ENCODE peak calls at places on chromosomes 12 and 14, in five cellular contexts. A, W, Y, M and S are unnamed samples.

GRCh38 chr12:12035229-12035628 is 35.5 kb upstream of the BCL2L14 start:
- DNase-seq in M (no peak), A (peak; percentile 60), W (no peak), Y (no peak), S (no peak)

GRCh38 chr12:96063046-96063445 is 27.7 kb upstream of the LTA4H start:
- DNase-seq in W (peak; percentile 25), Y (peak; percentile 9), M (no peak), A (no peak), S (no peak)

GRCh38 chr14:61140271-61140670 is 140.9 kb downstream of the TMEM30B start:
- DNase-seq in A (no peak), Y (no peak), M (no peak), W (peak; percentile 37), S (no peak)

GRCh38 chr12:108060910-108061309 is 68.2 kb upstream of the WSCD2 start:
- DNase-seq in A (no peak), Y (no peak), W (no peak), M (no peak), S (no peak)

GRCh38 chr14:96686126-96686525 is 111.1 kb upstream of the VRK1 start:
- DNase-seq in M (no peak), Y (no peak), W (no peak), A (no peak), S (no peak)

GRCh38 chr12:49881400-49882247 is 22.1 kb downstream of the FAIM2 start:
- DNase-seq in W (no peak), M (no peak), Y (no peak), A (no peak), S (no peak)

GRCh38 chr14:69363055-69363454 is 35.0 kb downstream of the ERH start:
- DNase-seq in W (peak; percentile 33), M (peak; percentile 63), A (peak; percentile 70), Y (peak; percentile 28), S (no peak)

GRCh38 chr14:105937253-105938054 is 411.1 kb downstream of the TMEM121 start:
- DNase-seq in A (no peak), W (no peak), M (no peak), Y (no peak), S (no peak)

GRCh38 chr12:96427269-96427729 is 27.1 kb upstream of the CDK17 start:
- DNase-seq in A (peak; percentile 86), M (peak; percentile 37), Y (peak; percentile 100), W (peak; percentile 100), S (peak; percentile 11)

DNA sequence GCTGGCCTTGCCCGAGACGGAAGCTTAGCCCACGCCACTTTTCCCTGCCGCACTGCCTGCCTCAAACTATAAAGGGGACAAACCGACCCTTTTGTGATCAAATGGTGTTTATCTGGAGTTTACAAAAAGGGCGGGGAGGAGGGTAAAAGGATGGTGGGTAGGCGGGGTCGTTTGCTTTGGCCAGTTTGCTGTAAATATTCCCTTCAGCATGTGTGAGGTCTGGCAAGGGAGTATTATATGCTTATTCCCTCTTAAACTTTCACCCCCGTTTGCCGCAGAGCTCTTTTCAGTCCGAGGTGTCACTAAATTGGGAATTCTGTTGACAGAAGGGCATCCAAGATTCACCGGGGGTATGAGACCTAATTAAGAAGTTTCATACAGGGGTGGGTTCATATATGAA is 3.8 kb upstream of the TBX3 start:
- DNase-seq in A (peak; percentile 68), W (no peak), M (no peak), Y (no peak), S (no peak)
- H3K18ac ChIP-seq in A (peak overlapping the region; percentile 75), W (peak overlapping the region; percentile 69), M (no peak overlapping the region), Y (no peak overlapping the region), S (no peak overlapping the region)

DNA sequence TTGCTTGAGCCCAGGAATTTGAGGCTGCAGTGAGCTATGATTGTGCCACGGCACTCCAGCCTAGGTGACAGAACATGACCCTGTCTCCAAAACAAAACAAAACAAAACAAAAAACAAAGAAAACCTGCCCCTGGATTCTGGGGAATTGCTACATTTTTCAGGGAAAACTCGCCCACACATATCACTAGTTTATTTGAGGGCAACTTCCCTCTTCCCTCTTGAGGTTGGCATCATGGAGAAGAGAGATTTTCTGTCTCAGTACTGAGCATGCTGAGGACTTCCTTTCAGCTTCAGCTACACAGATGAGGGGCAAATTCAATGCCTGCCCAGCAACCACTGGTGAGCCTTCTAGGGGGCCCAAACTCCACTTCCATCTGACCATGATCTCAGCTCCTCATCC is 63.2 kb upstream of the SCN8A start:
- DNase-seq in W (no peak), M (no peak), A (no peak), Y (no peak), S (no peak)
- H2BK120ac ChIP-seq in W (no peak overlapping the region), M (no peak overlapping the region), A (no peak overlapping the region), Y (no peak overlapping the region), S (no peak overlapping the region)

GRCh38 chr12:51848843-51849735 is 571 bp upstream of the FIGNL2 start:
- DNase-seq in W (no peak), M (peak; percentile 79), Y (peak; percentile 26), A (peak; percentile 71), S (peak; percentile 74)
- H3K18ac ChIP-seq in W (no peak overlapping the region), M (no peak overlapping the region), Y (no peak overlapping the region), A (peak overlapping the region; percentile 57), S (peak overlapping the region; percentile 95)

GRCh38 chr14:91283666-91284065 is 39.2 kb upstream of the GPR68 start:
- DNase-seq in A (no peak), M (no peak), Y (no peak), W (peak; percentile 1), S (no peak)

GRCh38 chr14:91286530-91286937 is 42.0 kb upstream of the GPR68 start:
- DNase-seq in M (peak; percentile 85), W (peak; percentile 62), Y (peak; percentile 76), A (peak; percentile 88), S (peak; percentile 80)

GRCh38 chr14:91284791-91285548 is 40.5 kb upstream of the GPR68 start:
- DNase-seq in M (no peak), Y (peak; percentile 41), A (no peak), W (no peak), S (no peak)

GRCh38 chr14:91282954-91283645 is 38.6 kb upstream of the GPR68 start:
- DNase-seq in W (no peak), M (no peak), A (no peak), Y (no peak), S (no peak)

DNA sequence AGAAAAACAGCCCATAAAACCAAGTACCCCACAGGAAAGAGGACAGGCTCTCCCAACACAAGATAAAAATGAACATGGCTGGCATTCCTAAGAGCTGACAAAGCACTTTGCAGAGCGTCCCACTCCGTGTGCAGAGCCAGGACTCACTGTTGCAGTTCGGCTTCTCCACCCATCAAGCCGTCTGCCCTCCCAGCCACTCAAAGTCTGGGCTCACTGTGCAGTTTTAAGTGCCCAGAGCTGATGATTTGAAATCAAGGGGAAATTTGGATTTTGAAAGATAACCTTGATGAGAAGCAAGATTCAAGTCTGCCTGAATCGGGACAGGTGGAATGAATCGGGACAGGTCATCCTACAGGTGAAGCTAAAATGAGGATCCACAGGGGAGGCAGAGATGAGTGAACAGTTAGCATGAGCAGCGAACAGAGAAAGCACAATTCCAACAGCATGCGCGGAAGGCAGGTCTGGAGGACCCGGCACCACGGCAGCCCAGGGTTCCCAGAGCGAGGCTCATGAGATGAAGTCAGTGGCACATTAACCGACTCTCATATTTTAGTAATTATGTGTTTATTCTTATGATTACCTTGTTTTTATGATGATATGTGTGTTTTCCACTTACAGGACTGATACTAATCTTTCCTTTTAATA is 39.8 kb upstream of the GPR68 start:
- DNase-seq in Y (peak; percentile 78), M (no peak), A (peak; percentile 21), W (peak; percentile 71), S (no peak)
- H2BK120ac ChIP-seq in Y (no peak overlapping the region), M (no peak overlapping the region), A (no peak overlapping the region), W (no peak overlapping the region), S (no peak overlapping the region)

DNA sequence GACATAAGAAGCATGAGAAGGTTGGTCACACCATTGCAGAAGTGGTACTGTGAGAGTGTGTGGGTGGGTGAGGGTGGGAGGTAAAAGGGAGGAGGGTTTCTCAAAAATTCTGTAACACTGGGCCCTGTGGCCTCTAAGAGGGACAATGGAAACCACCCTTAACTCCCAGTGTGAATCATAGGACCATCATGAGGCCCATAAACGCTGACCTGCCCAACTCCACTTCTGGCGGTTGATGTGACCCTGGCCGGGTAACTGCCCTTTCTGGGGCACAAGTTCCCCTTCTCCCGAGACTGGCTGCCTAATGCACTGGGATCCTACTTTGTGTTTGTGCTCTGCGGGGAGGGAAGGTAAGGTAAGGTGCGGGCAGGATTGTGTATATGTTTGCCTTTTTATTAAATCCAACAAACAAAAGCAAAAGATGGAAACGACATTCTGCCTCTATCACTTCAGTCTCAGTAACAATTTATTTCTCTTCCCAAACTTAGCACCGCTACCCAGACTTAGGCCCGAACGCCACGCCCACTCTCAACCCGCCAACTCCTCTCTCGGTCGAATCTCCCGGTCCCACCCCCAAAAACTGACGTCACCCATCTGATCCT is 533 bp downstream of the METTL1 start:
- DNase-seq in A (peak; percentile 97), W (peak; percentile 90), M (peak; percentile 96), Y (peak; percentile 94), S (peak; percentile 88)
- H3K18ac ChIP-seq in A (no peak overlapping the region), W (no peak overlapping the region), M (no peak overlapping the region), Y (no peak overlapping the region), S (no peak overlapping the region)

DNA sequence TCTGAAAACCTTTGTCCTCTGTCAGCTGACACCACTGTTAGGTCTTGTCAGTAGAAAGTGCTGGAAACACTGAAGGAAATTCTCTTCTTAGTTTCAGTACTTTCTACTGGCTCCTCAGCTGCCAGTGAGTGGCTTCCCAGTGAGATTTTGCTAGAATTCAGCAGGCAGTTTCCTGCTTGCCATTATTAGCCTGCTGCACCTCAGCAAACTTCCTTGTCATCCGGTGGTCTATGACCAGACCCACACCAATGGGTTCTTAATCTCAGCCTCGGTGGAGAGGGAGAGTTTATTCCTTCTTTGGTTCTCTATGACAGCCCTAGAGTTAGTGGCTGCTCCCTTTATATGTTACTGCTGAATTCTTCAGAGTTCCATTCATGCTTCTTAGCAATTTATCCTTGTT is 476.1 kb downstream of the FSCB start:
- DNase-seq in Y (no peak), M (peak; percentile 25), A (peak; percentile 18), W (no peak), S (peak; percentile 8)
- H2BK120ac ChIP-seq in Y (no peak overlapping the region), M (no peak overlapping the region), A (no peak overlapping the region), W (no peak overlapping the region), S (no peak overlapping the region)

DNA sequence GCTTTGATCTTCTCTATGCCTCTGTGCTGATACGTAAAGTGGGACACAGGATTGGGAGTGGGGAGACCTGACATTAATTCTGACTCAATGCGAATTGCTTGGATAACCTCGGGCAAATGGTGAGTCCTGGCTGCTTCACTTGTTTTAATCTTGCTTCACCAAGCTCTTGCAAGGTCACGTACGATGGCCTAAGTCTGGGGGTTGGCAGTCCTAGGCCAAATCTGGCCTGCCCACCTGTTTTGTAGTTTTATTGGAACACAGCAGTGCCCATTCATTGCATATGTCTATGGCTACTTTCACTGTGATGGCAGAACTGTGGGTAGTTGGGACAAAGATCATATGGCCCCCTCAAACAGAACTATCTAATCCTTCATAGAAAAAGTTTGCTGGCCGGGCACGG is 13.4 kb downstream of the CLSTN3 start:
- DNase-seq in W (no peak), A (no peak), M (no peak), Y (no peak), S (no peak)
- H3K18ac ChIP-seq in W (no peak overlapping the region), A (no peak overlapping the region), M (no peak overlapping the region), Y (no peak overlapping the region), S (no peak overlapping the region)